ENCODE peak calls at places on chromosomes 1 and 21, in five cellular contexts. M is activated CD4-positive, alpha-beta T cell treated with anti-CD3 and anti-CD28 coated beads for 1 hour; N is left cardiac atrium; K is activated T-helper 1 cell treated with anti-CD3 and anti-CD28 coated beads, Interleukin-2, amount 50 U/mL, for 16 hours; E is HTR-8/SVneo. B is an unnamed sample.

GRCh38 chr1:22778842-22779520 is 68.3 kb downstream of the EPHB2 start:
- DNase-seq in N (no peak), K (no peak), M (no peak), E (no peak), B (no peak)

GRCh38 chr21:15893902-15894301 is 164.1 kb downstream of the USP25 start:
- DNase-seq in K (no peak), M (no peak), N (no peak), E (no peak), B (no peak)

GRCh38 chr1:44594353-44594752 is 79.9 kb downstream of the TMEM53 start:
- DNase-seq in N (no peak), M (no peak), K (no peak), E (no peak), B (no peak)

GRCh38 chr1:218931331-218931730 is 242.3 kb upstream of the LYPLAL1 start:
- DNase-seq in K (no peak), N (no peak), M (no peak), E (no peak), B (no peak)

GRCh38 chr1:87826639-87827345 is 498.1 kb downstream of the LMO4 start:
- DNase-seq in K (no peak), N (peak), E (no peak), M (no peak), B (peak)

GRCh38 chr21:18387994-18388393 is 15.6 kb downstream of the TMPRSS15 start:
- DNase-seq in N (no peak), M (no peak), E (peak), K (no peak), B (no peak)

GRCh38 chr1:113429461-113430153 is 39.3 kb downstream of the MAGI3 start:
- DNase-seq in N (no peak), K (no peak), E (no peak), M (no peak), B (no peak)

GRCh38 chr1:230072866-230073265 is 5.8 kb downstream of the GALNT2 start:
- DNase-seq in K (no peak), E (no peak), M (no peak), N (no peak), B (peak)

GRCh38 chr1:152473887-152474537 is 36.6 kb upstream of the LCE5A start:
- DNase-seq in K (no peak), N (no peak), E (no peak), M (no peak), B (no peak)

GRCh38 chr21:34557261-34557660 is 45.3 kb upstream of the KCNE1 start:
- DNase-seq in E (no peak), N (no peak), K (no peak), M (no peak), B (no peak)

GRCh38 chr1:187244623-187245022 is 415.9 kb downstream of the PLA2G4A start:
- DNase-seq in M (no peak), N (no peak), E (peak), K (no peak), B (no peak)

GRCh38 chr1:9628541-9629444 is 22.7 kb upstream of the PIK3CD start:
- DNase-seq in N (no peak), K (peak), E (no peak), M (peak), B (no peak)

B was measured in lower leg skin.